ENCODE peak calls at places on chromosome 15, in six cellular contexts. K, H, X, F, I and W are unnamed samples. For H3K4me1, the result is how much of the 10 kb centered on the place peaks cover.

GRCh38 chr15:69037977-69038376 is 23.5 kb downstream of the NOX5 start:
- ATAC-seq in X (no peak), I (no peak), K (no peak), H (no peak), F (no peak), W (no peak)

GRCh38 chr15:42891569-42891968 is 29.0 kb downstream of the TTBK2 start:
- ATAC-seq in H (no peak), I (no peak), F (peak), K (no peak), X (no peak), W (no peak)

GRCh38 chr15:66404532-66404931 is 17.8 kb downstream of the MAP2K1 start:
- ATAC-seq in K (no peak), X (no peak), I (peak), H (no peak), F (peak), W (no peak)

GRCh38 chr15:95929232-95929846 is 401.2 kb upstream of the NR2F2 start:
- ATAC-seq in I (no peak), K (no peak), F (peak), H (peak), X (no peak), W (no peak)

GRCh38 chr15:69478259-69478687 is 25.7 kb downstream of the RPLP1 start:
- ATAC-seq in X (peak), H (peak), I (no peak), F (peak), K (peak), W (no peak)

GRCh38 chr15:91050128-91050455 is 27.7 kb upstream of the VPS33B start:
- ATAC-seq in X (peak), K (peak), I (no peak), F (peak), H (peak), W (no peak)

GRCh38 chr15:89998141-89998661 is 2.9 kb upstream of the ZNF710 start:
- ATAC-seq in H (no peak), X (peak), K (peak), F (no peak), I (no peak), W (no peak)

GRCh38 chr15:35557544-35557943 is 11.6 kb upstream of the DPH6 start:
- ATAC-seq in H (peak), X (peak), F (no peak), K (no peak), I (no peak), W (no peak)

GRCh38 chr15:81047948-81048347 is 47.2 kb downstream of the TLNRD1 start:
- ATAC-seq in K (no peak), F (no peak), X (no peak), I (no peak), H (no peak), W (no peak)

GRCh38 chr15:40680151-40680550 is 14.8 kb upstream of the RAD51 start:
- ATAC-seq in X (no peak), K (peak), F (peak), H (no peak), I (no peak), W (no peak)

GRCh38 chr15:67744331-67745058 is 80.8 kb upstream of the SKOR1 start:
- ATAC-seq in X (no peak), I (no peak), K (no peak), F (peak), H (no peak), W (no peak)

GRCh38 chr15:64267331-64267973 is 88.5 kb downstream of the CSNK1G1 start:
- ATAC-seq in H (no peak), K (no peak), I (no peak), X (no peak), F (no peak), W (no peak)

GRCh38 chr15:53836618-53837017 is 77.2 kb upstream of the WDR72 start:
- ATAC-seq in F (no peak), I (peak), X (peak), H (no peak), K (no peak), W (no peak)

GRCh38 chr15:58221591-58222241 is 83.5 kb downstream of the AQP9 start:
- ATAC-seq in X (peak), K (peak), H (peak), I (peak), F (peak), W (no peak)

GRCh38 chr15:101118615-101119014 is 133.2 kb downstream of the CHSY1 start:
- ATAC-seq in K (no peak), X (no peak), H (no peak), I (no peak), F (no peak), W (no peak)

GRCh38 chr15:27057904-27058645 is 87.1 kb downstream of the GABRG3 start:
- ATAC-seq in H (peak), F (no peak), X (peak), K (no peak), I (no peak), W (no peak)

GRCh38 chr15:71653986-71654713 is 156.2 kb upstream of the NR2E3 start:
- ATAC-seq in I (no peak), F (no peak), H (no peak), X (no peak), K (peak), W (no peak)

GRCh38 chr15:88635343-88635742 is 3.5 kb upstream of the ISG20 start:
- ATAC-seq in K (no peak), X (no peak), F (peak), H (no peak), I (no peak), W (no peak)

GRCh38 chr15:70504305-70504951 is 258.9 kb downstream of the UACA start:
- ATAC-seq in K (no peak), I (no peak), X (no peak), F (peak), H (no peak), W (peak)

GRCh38 chr15:27535445-27536129 is 563.5 kb downstream of the OCA2 start:
- ATAC-seq in X (peak), H (no peak), I (no peak), K (no peak), F (no peak), W (no peak)

GRCh38 chr15:68789921-68790575 is 30.6 kb downstream of the ANP32A start:
- ATAC-seq in F (no peak), H (no peak), I (no peak), K (no peak), X (no peak), W (no peak)

GRCh38 chr15:46894644-46895043 is 822.7 kb upstream of the SEMA6D start:
- ATAC-seq in X (no peak), H (no peak), K (no peak), I (no peak), F (no peak), W (no peak)

GRCh38 chr15:65660927-65661326 is 39.2 kb downstream of the SLC24A1 start:
- ATAC-seq in I (no peak), F (no peak), X (no peak), K (no peak), H (no peak), W (no peak)

GRCh38 chr15:68821190-68821897 is 649 bp upstream of the ANP32A start:
- ATAC-seq in K (peak), F (peak), X (peak), H (peak), I (no peak), W (peak)

GRCh38 chr15:70279096-70279495 is 181.4 kb upstream of the TLE3 start:
- ATAC-seq in K (no peak), F (no peak), I (no peak), X (no peak), H (no peak), W (no peak)

GRCh38 chr15:37134699-37135131 is 34.4 kb upstream of the MEIS2 start:
- ATAC-seq in I (no peak), H (peak), F (peak), K (peak), X (peak), W (no peak)

GRCh38 chr15:69222002-69222474 is 61.6 kb downstream of the GLCE start:
- ATAC-seq in K (peak), X (no peak), H (no peak), I (peak), F (no peak), W (no peak)

GRCh38 chr15:69578792-69579587 is 126.4 kb downstream of the RPLP1 start:
- ATAC-seq in X (no peak), I (peak), K (no peak), H (no peak), F (no peak), W (peak)

GRCh38 chr15:51267047-51267713 is 71.2 kb downstream of the CYP19A1 start:
- ATAC-seq in H (no peak), K (peak), F (no peak), I (no peak), X (peak), W (no peak)

GRCh38 chr15:74245342-74245931 is 9.3 kb downstream of the CCDC33 start:
- ATAC-seq in I (no peak), K (no peak), F (no peak), H (no peak), X (no peak), W (no peak)

DNA sequence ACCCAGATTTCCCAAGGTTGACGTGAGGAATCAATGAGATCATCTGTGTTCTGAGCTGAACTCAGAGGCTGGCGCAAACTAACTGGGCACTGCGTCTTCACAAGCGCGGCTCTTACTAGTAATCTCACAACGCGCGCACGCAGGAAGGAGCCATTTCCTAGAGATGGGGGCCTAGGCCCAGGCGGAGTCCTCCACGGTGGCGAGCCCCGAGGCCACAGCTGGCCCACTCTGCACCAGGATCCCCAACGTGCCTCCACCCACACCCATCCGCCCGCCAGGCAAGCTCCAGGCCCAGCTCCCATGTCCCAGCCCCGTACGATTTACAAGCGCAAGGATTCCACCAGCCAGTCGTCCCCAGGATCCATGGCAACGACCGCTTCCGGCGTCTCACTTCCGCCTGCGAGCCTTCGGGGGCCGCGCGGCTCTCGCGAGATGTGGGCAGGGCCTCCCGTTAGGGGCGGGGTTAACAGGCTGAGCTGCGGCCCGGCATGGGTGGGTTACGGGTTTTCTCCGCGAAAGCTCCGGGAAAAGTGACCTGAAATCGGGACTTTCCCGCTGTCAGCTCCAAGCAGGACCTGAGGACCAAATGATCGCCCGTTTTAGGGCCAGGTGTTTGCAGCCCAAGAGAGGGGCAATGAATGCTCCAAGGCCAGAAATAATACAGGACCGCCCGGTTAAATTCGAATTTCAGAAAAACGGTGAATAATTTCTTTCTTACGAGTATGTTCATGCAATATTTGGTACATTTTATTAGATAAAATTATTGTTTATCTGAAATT is at the start of gene WDR73:
- ATAC-seq in H (peak), X (peak), F (peak), K (peak), I (peak), W (peak)
- TF ChIP-seq EP300 in H (no peak), X (no peak), F (no peak), K (no peak), I (peak), W (no peak)

GRCh38 chr15:92616621-92617179 is 38.9 kb downstream of the FAM174B start:
- ATAC-seq in H (peak), I (no peak), F (no peak), X (peak), K (no peak), W (no peak)

GRCh38 chr15:92617197-92618037 is 38.2 kb downstream of the FAM174B start:
- ATAC-seq in K (peak), I (peak), H (peak), X (peak), F (no peak), W (peak)

GRCh38 chr15:92621972-92622533 is 33.5 kb downstream of the FAM174B start:
- ATAC-seq in H (no peak), F (no peak), K (no peak), X (no peak), I (no peak), W (no peak)

GRCh38 chr15:92618121-92618520 is 37.5 kb downstream of the FAM174B start:
- ATAC-seq in X (peak), I (no peak), F (no peak), K (peak), H (peak), W (no peak)

DNA sequence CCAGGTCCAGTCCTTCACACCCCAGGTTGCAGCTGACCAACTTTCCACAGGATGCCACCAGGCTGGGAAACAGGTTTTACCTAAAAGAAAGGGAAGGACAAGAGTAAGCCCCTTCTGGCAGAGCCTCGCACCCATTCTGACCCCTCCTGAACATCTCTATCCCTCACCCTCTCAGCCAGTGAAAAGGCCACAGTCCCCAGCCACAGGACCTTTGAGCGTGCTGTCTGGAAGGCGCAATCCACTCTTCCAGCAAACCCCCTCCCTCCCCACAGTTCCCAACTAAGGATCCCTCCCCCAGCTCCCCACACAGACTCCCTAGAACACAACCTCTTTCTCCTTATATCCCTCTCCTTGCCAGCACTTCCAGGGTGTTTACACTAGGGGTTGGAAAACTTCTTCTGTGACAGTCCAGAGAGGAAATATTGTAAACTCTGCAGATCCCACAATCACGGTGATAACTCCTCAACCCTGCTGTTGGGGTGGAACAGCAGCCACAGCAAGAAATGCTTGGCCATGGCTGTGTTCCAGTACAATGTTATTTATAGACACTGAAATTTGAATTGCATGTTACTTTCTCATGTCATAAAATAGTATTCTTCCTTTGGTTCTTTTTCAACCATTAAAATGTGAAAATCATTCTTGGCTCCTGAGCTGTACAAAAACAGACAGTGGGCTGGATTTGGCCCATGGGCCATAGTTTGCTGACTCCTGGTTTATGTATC is 36.0 kb downstream of the FAM174B start:
- ATAC-seq in H (no peak), K (no peak), I (no peak), F (no peak), X (no peak), W (peak)
- H3K4me1 ChIP-seq in H (under half), K (under half), I (under half), F (under half), X (under half), W (half or more)

GRCh38 chr15:60477164-60477563 is 1.8 kb downstream of the ICE2 start:
- ATAC-seq in I (no peak), K (no peak), F (no peak), H (no peak), X (no peak), W (no peak)
- H3K27ac ChIP-seq in I (no peak), K (peak), F (peak), H (peak), X (no peak), W (no peak)

GRCh38 chr15:75531041-75531450 is 48.1 kb downstream of the PTPN9 start:
- ATAC-seq in H (no peak), F (no peak), I (no peak), X (peak), K (no peak), W (peak)

GRCh38 chr15:75533945-75534344 is 45.2 kb downstream of the PTPN9 start:
- ATAC-seq in I (no peak), H (no peak), F (no peak), K (no peak), X (no peak), W (no peak)

GRCh38 chr15:75530169-75530568 is 48.9 kb downstream of the PTPN9 start:
- ATAC-seq in X (no peak), F (no peak), H (no peak), K (no peak), I (no peak), W (no peak)

GRCh38 chr15:75538376-75538775 is 40.7 kb downstream of the PTPN9 start:
- ATAC-seq in H (no peak), X (no peak), K (no peak), I (no peak), F (no peak), W (no peak)

GRCh38 chr15:75532413-75533250 is 46.5 kb downstream of the PTPN9 start:
- ATAC-seq in F (peak), K (peak), H (peak), X (peak), I (peak), W (peak)
- TF ChIP-seq EP300 in F (no peak), K (no peak), H (no peak), X (no peak), I (no peak), W (no peak)

GRCh38 chr15:99526174-99526573 is 39.6 kb upstream of the MEF2A start:
- ATAC-seq in X (no peak), F (no peak), K (no peak), I (no peak), H (no peak), W (no peak)
- H3K4me1 ChIP-seq in X (under half), F (under half), K (under half), I (under half), H (under half), W (under half)

DNA sequence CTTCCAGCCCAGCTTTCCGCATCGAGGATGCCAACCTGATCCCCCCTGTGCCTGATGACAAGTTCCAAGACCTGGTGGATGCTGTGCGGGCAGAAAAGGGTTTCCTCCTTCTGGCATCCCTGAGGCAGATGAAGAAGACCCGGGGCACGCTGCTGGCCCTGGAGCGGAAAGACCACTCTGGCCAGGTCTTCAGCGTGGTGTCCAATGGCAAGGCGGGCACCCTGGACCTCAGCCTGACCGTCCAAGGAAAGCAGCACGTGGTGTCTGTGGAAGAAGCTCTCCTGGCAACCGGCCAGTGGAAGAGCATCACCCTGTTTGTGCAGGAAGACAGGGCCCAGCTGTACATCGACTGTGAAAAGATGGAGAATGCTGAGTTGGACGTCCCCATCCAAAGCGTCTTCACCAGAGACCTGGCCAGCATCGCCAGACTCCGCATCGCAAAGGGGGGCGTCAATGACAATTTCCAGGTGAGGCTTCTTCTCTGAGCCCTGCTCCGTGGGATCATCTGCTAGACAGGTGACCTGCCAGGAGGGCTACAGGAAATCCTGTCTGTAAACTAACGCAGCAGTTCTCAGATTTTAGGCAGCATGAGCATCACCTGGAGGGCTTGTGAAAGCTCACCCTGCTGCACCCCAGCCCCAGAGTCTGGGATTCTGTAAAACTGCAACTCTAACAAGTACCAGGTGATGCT is 1.6 kb downstream of the THBS1 start:
- ATAC-seq in K (no peak), I (no peak), X (no peak), F (no peak), H (no peak), W (no peak)
- H3K27ac ChIP-seq in K (no peak), I (peak), X (peak), F (no peak), H (no peak), W (peak)

GRCh38 chr15:85725564-85725963 is 69.2 kb downstream of the KLHL25 start:
- ATAC-seq in H (no peak), F (no peak), K (no peak), I (no peak), X (no peak), W (no peak)

GRCh38 chr15:85727068-85727467 is 67.7 kb downstream of the KLHL25 start:
- ATAC-seq in F (no peak), H (no peak), X (no peak), K (no peak), I (no peak), W (peak)

GRCh38 chr15:85723960-85724945 is 70.5 kb downstream of the KLHL25 start:
- ATAC-seq in I (no peak), X (no peak), F (peak), K (no peak), H (no peak), W (no peak)

GRCh38 chr15:85725019-85725418 is 69.7 kb downstream of the KLHL25 start:
- ATAC-seq in X (no peak), F (no peak), I (no peak), K (no peak), H (no peak), W (peak)

GRCh38 chr15:85726446-85726845 is 68.3 kb downstream of the KLHL25 start:
- ATAC-seq in K (no peak), H (no peak), I (no peak), F (no peak), X (no peak), W (peak)
- TF ChIP-seq EP300 in K (no peak), H (no peak), I (no peak), F (no peak), X (no peak), W (no peak)